ENCODE peak calls at places on chromosomes 1 and 21, in seven cellular contexts. Y is foreskin keratinocyte, E is dorsolateral prefrontal cortex, Z is GM23338, I is sigmoid colon, Q is transverse colon, F is Peyer's patch. H is an unnamed sample. For H3K27me3, the result is how much of the 10 kb centered on the place peaks cover.

GRCh38 chr1:234715252-234715945 is 105.4 kb upstream of the IRF2BP2 start:
- DNase-seq in F (no peak), Z (no peak), Q (peak), E (no peak), I (peak), Y (no peak), H (no peak)

GRCh38 chr1:10941891-10942541 is 70.4 kb upstream of the TARDBP start:
- DNase-seq in I (no peak), Q (peak), F (peak), Z (peak), E (peak), Y (no peak), H (peak)

GRCh38 chr21:36429672-36430546 is 44.7 kb downstream of the CHAF1B start:
- DNase-seq in F (peak), I (peak), E (no peak), Q (peak), Z (peak), Y (peak), H (no peak)

GRCh38 chr1:175319112-175319911 is 126.7 kb upstream of the KIAA0040 start:
- DNase-seq in Y (peak), Z (peak), Q (peak), F (peak), I (peak), E (peak), H (peak)

GRCh38 chr1:194813109-194813508 is 1626.7 kb upstream of the B3GALT2 start:
- DNase-seq in Q (no peak), E (no peak), Y (peak), F (no peak), Z (no peak), I (no peak), H (no peak)

GRCh38 chr1:89381617-89382016 is 17.8 kb downstream of the GBP6 start:
- DNase-seq in Q (no peak), Y (no peak), I (no peak), F (no peak), E (no peak), Z (peak), H (no peak)

GRCh38 chr1:85087659-85088407 is 39.5 kb upstream of the MCOLN3 start:
- DNase-seq in E (no peak), I (no peak), Z (no peak), Y (peak), F (no peak), Q (no peak), H (no peak)

GRCh38 chr1:221897312-221897711 is 155.4 kb upstream of the DUSP10 start:
- DNase-seq in F (no peak), Q (no peak), I (no peak), E (no peak), Z (no peak), Y (peak), H (no peak)

GRCh38 chr1:85659174-85659573 is 49.1 kb downstream of the ZNHIT6 start:
- DNase-seq in Q (no peak), Z (no peak), Y (no peak), F (no peak), E (no peak), I (no peak), H (no peak)

GRCh38 chr1:238196516-238196915 is 305.8 kb upstream of the ZP4 start:
- DNase-seq in Q (no peak), I (no peak), F (no peak), Z (no peak), E (no peak), Y (no peak), H (no peak)

GRCh38 chr1:77412069-77412793 is 130.4 kb downstream of the AK5 start:
- DNase-seq in F (no peak), Q (no peak), Y (peak), Z (no peak), I (no peak), E (no peak), H (peak)

GRCh38 chr1:244006961-244007360 is 44.1 kb upstream of the ZBTB18 start:
- DNase-seq in F (no peak), Q (no peak), Z (no peak), Y (no peak), I (no peak), E (no peak), H (no peak)

GRCh38 chr1:94037392-94038229 is 83.3 kb downstream of the ABCA4 start:
- DNase-seq in E (no peak), Y (peak), I (no peak), Z (no peak), Q (no peak), F (no peak), H (no peak)

GRCh38 chr1:62304975-62305374 is 14.3 kb downstream of the KANK4 start:
- DNase-seq in Y (no peak), Q (no peak), I (no peak), Z (no peak), E (no peak), F (no peak), H (no peak)

GRCh38 chr1:3127738-3128137 is 58.7 kb downstream of the PRDM16 start:
- DNase-seq in F (no peak), I (no peak), E (no peak), Z (no peak), Q (no peak), Y (no peak), H (no peak)

GRCh38 chr1:168947039-168947438 is 159.5 kb upstream of the ATP1B1 start:
- DNase-seq in Q (no peak), Y (no peak), E (no peak), Z (no peak), I (no peak), F (no peak), H (no peak)

GRCh38 chr1:173347276-173347675 is 129.9 kb upstream of the PRDX6 start:
- DNase-seq in Q (no peak), E (no peak), Z (no peak), I (no peak), Y (no peak), F (no peak), H (no peak)

GRCh38 chr1:201676061-201676644 is 137.2 kb downstream of the NAV1 start:
- DNase-seq in Y (no peak), F (no peak), I (peak), Q (peak), Z (peak), E (no peak), H (peak)

GRCh38 chr1:197923013-197923412 is 5.8 kb downstream of the LHX9 start:
- DNase-seq in E (no peak), Y (no peak), Z (no peak), Q (no peak), I (no peak), F (no peak), H (no peak)
- H3K27me3 ChIP-seq in E (half or more), Y (half or more), Z (half or more), Q (half or more), I (under half), F (under half), H (under half)

DNA sequence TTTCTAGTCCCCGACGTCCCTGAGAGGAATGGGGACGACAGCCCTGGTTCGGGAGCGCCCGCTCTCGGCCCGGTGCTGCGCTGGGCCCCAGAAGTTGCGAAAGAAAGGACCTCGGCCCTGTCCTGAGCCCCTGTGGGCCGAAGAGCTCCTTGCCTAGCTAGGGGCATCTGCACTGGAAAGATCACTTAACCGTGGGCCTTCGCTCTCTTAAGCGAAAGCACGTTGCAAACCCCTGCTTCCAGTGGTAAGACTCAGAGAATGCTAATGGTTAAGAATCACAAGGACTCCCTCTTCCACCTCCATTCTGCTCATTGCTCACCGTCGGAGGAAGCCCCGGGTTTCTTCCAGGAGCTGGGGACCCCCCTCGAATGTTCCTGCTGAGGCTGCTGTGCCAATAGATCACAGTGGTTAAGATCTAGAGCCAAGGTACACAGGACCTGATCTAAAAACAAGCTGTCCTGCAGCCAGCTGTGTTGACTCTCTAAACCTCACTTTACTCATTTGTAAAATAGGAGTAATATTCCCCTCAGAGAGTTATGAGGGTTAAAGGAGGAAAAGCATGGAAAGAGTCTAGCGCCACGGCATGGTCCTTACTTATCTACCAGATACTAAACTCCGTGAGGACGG is 690 bp downstream of the VAMP3 start:
- DNase-seq in Y (peak), E (no peak), Z (no peak), I (no peak), F (no peak), Q (no peak), H (no peak)
- TF ChIP-seq CTCF in Y (no peak), E (no peak), Z (no peak), I (no peak), F (no peak), Q (no peak), H (no peak)

GRCh38 chr21:35107520-35107919 is 58.4 kb upstream of the RUNX1 start:
- DNase-seq in Y (no peak), F (no peak), I (no peak), E (no peak), Q (no peak), Z (no peak), H (no peak)

GRCh38 chr21:35108887-35109286 is 59.8 kb upstream of the RUNX1 start:
- DNase-seq in F (no peak), Z (no peak), Y (no peak), I (no peak), Q (no peak), E (no peak), H (no peak)

GRCh38 chr21:35111531-35111930 is 62.4 kb upstream of the RUNX1 start:
- DNase-seq in Z (no peak), Q (no peak), E (no peak), Y (peak), F (no peak), I (no peak), H (no peak)

GRCh38 chr21:35116777-35117176 is 67.7 kb upstream of the RUNX1 start:
- DNase-seq in F (no peak), Z (no peak), I (no peak), E (no peak), Y (no peak), Q (no peak), H (no peak)

GRCh38 chr21:35113064-35113463 is 64.0 kb upstream of the RUNX1 start:
- DNase-seq in Q (no peak), I (no peak), E (no peak), Z (no peak), F (no peak), Y (peak), H (no peak)
- H3K27me3 ChIP-seq in Q (under half), I (under half), E (under half), Z (under half), F (under half), Y (under half), H (under half)

DNA sequence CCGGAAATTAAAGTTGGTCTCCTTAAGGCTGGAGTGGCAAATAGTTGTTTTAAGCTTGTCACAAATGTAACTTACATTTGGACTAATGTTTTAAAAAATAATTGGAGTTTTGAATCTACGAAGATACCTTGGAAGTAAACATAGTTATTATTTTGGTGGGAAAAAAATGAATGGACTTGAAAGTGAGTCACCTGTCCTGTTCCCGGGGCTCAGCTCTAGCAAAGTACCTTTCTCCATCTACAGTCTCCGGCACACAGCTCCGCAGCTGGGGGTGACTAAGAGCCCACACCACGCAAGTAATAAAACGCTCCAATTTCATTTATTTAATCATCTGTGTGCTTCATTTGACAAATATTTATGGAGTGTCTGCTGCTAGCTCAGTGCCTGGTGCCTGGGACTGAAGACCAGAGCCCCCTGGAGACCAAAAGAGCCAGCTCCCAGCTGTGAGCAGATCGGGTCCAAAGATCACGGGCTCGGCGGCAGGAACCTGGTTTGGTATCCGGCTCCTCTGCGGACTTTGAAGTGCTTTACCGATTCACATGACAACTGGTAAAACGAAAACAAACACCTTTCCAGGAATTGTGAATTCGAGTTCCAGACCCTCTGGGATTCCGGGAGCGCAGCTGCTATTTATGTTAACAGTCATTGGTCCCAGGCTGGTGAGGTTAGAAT is 1.7 kb upstream of the RIPK4 start:
- DNase-seq in Q (peak), I (peak), Z (peak), E (no peak), Y (peak), F (peak), H (peak)
- TF ChIP-seq CTCF in Q (no peak), I (no peak), Z (peak), E (no peak), Y (peak), F (peak), H (peak)

GRCh38 chr1:165355977-165356811 is at the start of gene LMX1A:
- DNase-seq in I (no peak), Y (no peak), F (no peak), E (no peak), Z (peak), Q (peak), H (peak)
- H3K27me3 ChIP-seq in I (under half), Y (half or more), F (under half), E (half or more), Z (half or more), Q (half or more), H (half or more)

GRCh38 chr1:228702433-228702832 is 32.8 kb upstream of the RHOU start:
- DNase-seq in Q (no peak), Y (no peak), E (no peak), Z (no peak), I (no peak), F (no peak), H (no peak)
- TF ChIP-seq CTCF in Q (no peak), Y (no peak), E (no peak), Z (peak), I (no peak), F (no peak), H (no peak)

H was measured in A673.